ENCODE peak calls at places on chromosome X, in six cellular contexts. F, V, G, K, Q and J are unnamed samples.

GRCh38 chrX:107674480-107675364 is 46.4 kb downstream of the PRPS1 start:
- DNase-seq in G (no peak), V (peak), K (peak), F (no peak), Q (no peak), J (no peak)

GRCh38 chrX:32448320-32448719 is 763.0 kb downstream of the DMD start:
- DNase-seq in F (no peak), K (no peak), V (no peak), G (no peak), Q (no peak), J (no peak)

GRCh38 chrX:50594788-50595187 is 124.2 kb upstream of the DGKK start:
- DNase-seq in Q (no peak), K (no peak), V (no peak), G (no peak), F (peak), J (no peak)

GRCh38 chrX:154827624-154828408 is 6.6 kb downstream of the SMIM9 start:
- DNase-seq in K (no peak), Q (no peak), F (no peak), V (no peak), G (no peak), J (no peak)

GRCh38 chrX:22109442-22109841 is 77.3 kb downstream of the PHEX start:
- DNase-seq in K (no peak), Q (no peak), G (no peak), F (no peak), V (no peak), J (no peak)

GRCh38 chrX:93242897-93243296 is 430.5 kb downstream of the NAP1L3 start:
- DNase-seq in G (no peak), F (no peak), V (no peak), Q (no peak), K (no peak), J (no peak)

GRCh38 chrX:15167826-15168225 is 102.1 kb downstream of the ASB9 start:
- DNase-seq in G (no peak), Q (no peak), F (no peak), K (no peak), V (no peak), J (no peak)

GRCh38 chrX:101430457-101431078 is 22.5 kb downstream of the HNRNPH2 start:
- DNase-seq in K (no peak), F (no peak), Q (no peak), V (no peak), G (no peak), J (no peak)

GRCh38 chrX:5991393-5991792 is 237.3 kb downstream of the NLGN4X start:
- DNase-seq in F (no peak), V (no peak), K (no peak), G (no peak), Q (no peak), J (no peak)

GRCh38 chrX:40960041-40960440 is 125.2 kb upstream of the USP9X start:
- DNase-seq in V (no peak), Q (no peak), K (no peak), G (no peak), F (no peak), J (no peak)

GRCh38 chrX:150983526-150984163 is 510 bp downstream of the HMGB3 start:
- DNase-seq in Q (no peak), V (no peak), F (no peak), K (no peak), G (no peak), J (no peak)

GRCh38 chrX:153474718-153475117 is 4.3 kb upstream of the HAUS7 start:
- DNase-seq in K (peak), V (peak), Q (peak), F (no peak), G (peak), J (no peak)

GRCh38 chrX:109352121-109352556 is 129.7 kb downstream of the GUCY2F start:
- DNase-seq in G (no peak), Q (no peak), V (peak), F (no peak), K (no peak), J (no peak)

GRCh38 chrX:68835104-68835442 is 6.3 kb downstream of the EFNB1 start:
- DNase-seq in Q (no peak), F (no peak), V (no peak), K (no peak), G (no peak), J (no peak)

GRCh38 chrX:72026341-72027023 is 105.2 kb downstream of the RTL5 start:
- DNase-seq in F (no peak), G (no peak), Q (no peak), V (no peak), K (no peak), J (no peak)

GRCh38 chrX:18994713-18995112 is 10.8 kb upstream of the PHKA2 start:
- DNase-seq in K (no peak), Q (no peak), G (no peak), V (no peak), F (no peak), J (no peak)

GRCh38 chrX:121755541-121755940 is 708.1 kb downstream of the GLUD2 start:
- DNase-seq in Q (no peak), G (no peak), F (no peak), V (no peak), K (no peak), J (no peak)

GRCh38 chrX:2650865-2651264 is 40.2 kb upstream of the CD99 start:
- DNase-seq in V (no peak), K (no peak), F (no peak), Q (no peak), G (no peak), J (no peak)

GRCh38 chrX:72180539-72180938 is 1.0 kb upstream of the PIN4 start:
- DNase-seq in F (no peak), Q (no peak), G (peak), K (no peak), V (no peak), J (no peak)

GRCh38 chrX:125998432-125998831 is 167.7 kb downstream of the DCAF12L2 start:
- DNase-seq in F (peak), G (no peak), Q (no peak), V (no peak), K (no peak), J (no peak)

GRCh38 chrX:54776987-54777672 is 20.9 kb downstream of the ITIH6 start:
- DNase-seq in G (no peak), K (no peak), Q (no peak), V (no peak), F (no peak), J (no peak)

GRCh38 chrX:70253377-70254062 is 6.5 kb downstream of the P2RY4 start:
- DNase-seq in Q (no peak), V (no peak), K (no peak), G (no peak), F (no peak), J (no peak)

GRCh38 chrX:11429543-11430085 is 136.4 kb downstream of the AMELX start:
- DNase-seq in K (no peak), Q (no peak), V (no peak), G (no peak), F (no peak), J (no peak)

GRCh38 chrX:23815376-23815775 is 32.4 kb downstream of the SAT1 start:
- DNase-seq in F (no peak), K (no peak), V (no peak), Q (no peak), G (no peak), J (no peak)

GRCh38 chrX:72392816-72393800 is 87.4 kb upstream of the CITED1 start:
- DNase-seq in G (no peak), K (no peak), F (no peak), Q (no peak), V (no peak), J (no peak)

GRCh38 chrX:149060921-149061320 is 444.2 kb downstream of the IDS start:
- DNase-seq in F (no peak), G (no peak), K (no peak), V (no peak), Q (no peak), J (no peak)